ENCODE peak calls at places on chromosomes 11 and 22, in five cellular contexts. One of them, this sample, is unnamed.

GRCh38 chr11:78860720-78861422 is 286.2 kb upstream of the NARS2 start:
- DNase-seq in ELR: peak; percentile 1
- DNase-seq in H54: no peak
- DNase-seq in CD8-positive, alpha-beta memory T cell: no peak
- DNase-seq in NCI-H2029 treated with DMSO at 0.1 percent for 48 hours: no peak
- DNase-seq in this sample: peak; percentile 21

GRCh38 chr11:82978422-82979099 is 77.0 kb downstream of the DDIAS start:
- DNase-seq in ELR: peak; percentile 81
- DNase-seq in H54: peak; percentile 33
- DNase-seq in CD8-positive, alpha-beta memory T cell: no peak
- DNase-seq in NCI-H2029 treated with DMSO at 0.1 percent for 48 hours: no peak
- DNase-seq in this sample: peak; percentile 91

GRCh38 chr11:81916459-81916858 is 817.2 kb downstream of the FAM181B start:
- DNase-seq in ELR: no peak
- DNase-seq in H54: no peak
- DNase-seq in CD8-positive, alpha-beta memory T cell: no peak
- DNase-seq in NCI-H2029 treated with DMSO at 0.1 percent for 48 hours: no peak
- DNase-seq in this sample: no peak

GRCh38 chr11:8209208-8209807 is 40.5 kb upstream of the RIC3 start:
- DNase-seq in ELR: no peak
- DNase-seq in H54: no peak
- DNase-seq in CD8-positive, alpha-beta memory T cell: no peak
- DNase-seq in NCI-H2029 treated with DMSO at 0.1 percent for 48 hours: no peak
- DNase-seq in this sample: no peak

GRCh38 chr11:1382429-1382828 is 7.3 kb upstream of the BRSK2 start:
- DNase-seq in ELR: no peak
- DNase-seq in H54: no peak
- DNase-seq in CD8-positive, alpha-beta memory T cell: no peak
- DNase-seq in NCI-H2029 treated with DMSO at 0.1 percent for 48 hours: no peak
- DNase-seq in this sample: no peak

GRCh38 chr11:1691878-1692707 is 4.9 kb upstream of the KRTAP5-6 start:
- DNase-seq in ELR: no peak
- DNase-seq in H54: no peak
- DNase-seq in CD8-positive, alpha-beta memory T cell: no peak
- DNase-seq in NCI-H2029 treated with DMSO at 0.1 percent for 48 hours: no peak
- DNase-seq in this sample: no peak

GRCh38 chr11:83285131-83285770 is 916 bp downstream of the CCDC90B start:
- DNase-seq in ELR: no peak
- DNase-seq in H54: no peak
- DNase-seq in CD8-positive, alpha-beta memory T cell: no peak
- DNase-seq in NCI-H2029 treated with DMSO at 0.1 percent for 48 hours: no peak
- DNase-seq in this sample: no peak

GRCh38 chr11:28107331-28107725 is 628 bp downstream of the KIF18A start:
- DNase-seq in ELR: peak; percentile 45
- DNase-seq in H54: no peak
- DNase-seq in CD8-positive, alpha-beta memory T cell: no peak
- DNase-seq in NCI-H2029 treated with DMSO at 0.1 percent for 48 hours: peak; percentile 43
- DNase-seq in this sample: no peak

GRCh38 chr22:36144886-36145541 is 15.5 kb downstream of the APOL3 start:
- DNase-seq in ELR: peak; percentile 78
- DNase-seq in H54: peak; percentile 15
- DNase-seq in CD8-positive, alpha-beta memory T cell: no peak
- DNase-seq in NCI-H2029 treated with DMSO at 0.1 percent for 48 hours: no peak
- DNase-seq in this sample: peak; percentile 77

GRCh38 chr11:48384670-48385069 is 18.4 kb upstream of the OR4C5 start:
- DNase-seq in ELR: no peak
- DNase-seq in H54: peak; percentile 3
- DNase-seq in CD8-positive, alpha-beta memory T cell: no peak
- DNase-seq in NCI-H2029 treated with DMSO at 0.1 percent for 48 hours: no peak
- DNase-seq in this sample: no peak

GRCh38 chr11:118084247-118084646 is 2.5 kb downstream of the SMIM35 start:
- DNase-seq in ELR: no peak
- DNase-seq in H54: no peak
- DNase-seq in CD8-positive, alpha-beta memory T cell: no peak
- DNase-seq in NCI-H2029 treated with DMSO at 0.1 percent for 48 hours: no peak
- DNase-seq in this sample: no peak

GRCh38 chr11:1564535-1565172 is 7.4 kb downstream of the DUSP8 start:
- DNase-seq in ELR: peak; percentile 83
- DNase-seq in H54: peak; percentile 99
- DNase-seq in CD8-positive, alpha-beta memory T cell: no peak
- DNase-seq in NCI-H2029 treated with DMSO at 0.1 percent for 48 hours: peak; percentile 72
- DNase-seq in this sample: peak; percentile 90

GRCh38 chr22:39244073-39244495 is 698 bp downstream of the PDGFB start:
- DNase-seq in ELR: peak; percentile 37
- DNase-seq in H54: no peak
- DNase-seq in CD8-positive, alpha-beta memory T cell: no peak
- DNase-seq in NCI-H2029 treated with DMSO at 0.1 percent for 48 hours: no peak
- DNase-seq in this sample: peak; percentile 32

GRCh38 chr11:71250512-71251158 is 1.7 kb downstream of the SHANK2 start:
- DNase-seq in ELR: no peak
- DNase-seq in H54: no peak
- DNase-seq in CD8-positive, alpha-beta memory T cell: no peak
- DNase-seq in NCI-H2029 treated with DMSO at 0.1 percent for 48 hours: no peak
- DNase-seq in this sample: no peak

GRCh38 chr11:9158898-9159391 is 67.5 kb upstream of the SCUBE2 start:
- DNase-seq in ELR: peak; percentile 86
- DNase-seq in H54: no peak
- DNase-seq in CD8-positive, alpha-beta memory T cell: no peak
- DNase-seq in NCI-H2029 treated with DMSO at 0.1 percent for 48 hours: no peak
- DNase-seq in this sample: peak; percentile 44

GRCh38 chr22:21876486-21877176 is 9.2 kb upstream of the MAPK1 start:
- DNase-seq in ELR: peak; percentile 48
- DNase-seq in H54: no peak
- DNase-seq in CD8-positive, alpha-beta memory T cell: no peak
- DNase-seq in NCI-H2029 treated with DMSO at 0.1 percent for 48 hours: no peak
- DNase-seq in this sample: peak; percentile 36

GRCh38 chr22:31177420-31178162 is 17.6 kb downstream of the RNF185 start:
- DNase-seq in ELR: peak; percentile 80
- DNase-seq in H54: peak; percentile 40
- DNase-seq in CD8-positive, alpha-beta memory T cell: no peak
- DNase-seq in NCI-H2029 treated with DMSO at 0.1 percent for 48 hours: no peak
- DNase-seq in this sample: peak; percentile 72

GRCh38 chr11:118238947-118239346 is 13.2 kb downstream of the MPZL3 start:
- DNase-seq in ELR: no peak
- DNase-seq in H54: no peak
- DNase-seq in CD8-positive, alpha-beta memory T cell: no peak
- DNase-seq in NCI-H2029 treated with DMSO at 0.1 percent for 48 hours: no peak
- DNase-seq in this sample: no peak

GRCh38 chr11:124584681-124585372 is 15.0 kb downstream of the OR8A1 start:
- DNase-seq in ELR: no peak
- DNase-seq in H54: no peak
- DNase-seq in CD8-positive, alpha-beta memory T cell: no peak
- DNase-seq in NCI-H2029 treated with DMSO at 0.1 percent for 48 hours: no peak
- DNase-seq in this sample: no peak

GRCh38 chr22:24768537-24769374 is 5.8 kb downstream of the PIWIL3 start:
- DNase-seq in ELR: peak; percentile 71
- DNase-seq in H54: peak; percentile 35
- DNase-seq in CD8-positive, alpha-beta memory T cell: peak; percentile 11
- DNase-seq in NCI-H2029 treated with DMSO at 0.1 percent for 48 hours: peak; percentile 55
- DNase-seq in this sample: peak; percentile 50

GRCh38 chr22:47299211-47299878 is 536.9 kb downstream of the TBC1D22A start:
- DNase-seq in ELR: no peak
- DNase-seq in H54: no peak
- DNase-seq in CD8-positive, alpha-beta memory T cell: no peak
- DNase-seq in NCI-H2029 treated with DMSO at 0.1 percent for 48 hours: no peak
- DNase-seq in this sample: no peak

GRCh38 chr22:29205598-29206371 is at the start of gene EMID1:
- DNase-seq in ELR: peak; percentile 23
- DNase-seq in H54: no peak
- DNase-seq in CD8-positive, alpha-beta memory T cell: peak; percentile 20
- DNase-seq in NCI-H2029 treated with DMSO at 0.1 percent for 48 hours: no peak
- DNase-seq in this sample: no peak

This sample was measured in M059J.